ENCODE peak calls at places on chromosomes 16 and 17, in six cellular contexts. V, G, N, C, D and P are unnamed samples.
A peak's percentile ranks its signal among the peaks of the same experiment; 100 is the strongest.

GRCh38 chr17:21119247-21119944 is 7.4 kb upstream of the DHRS7B start:
- DNase-seq in V (peak; percentile 59), G (peak; percentile 69), N (no peak), C (peak; percentile 61), D (peak; percentile 69), P (no peak)

GRCh38 chr17:14331200-14331981 is 30.5 kb downstream of the HS3ST3B1 start:
- DNase-seq in V (no peak), G (no peak), N (no peak), C (no peak), D (no peak), P (no peak)

GRCh38 chr17:83194189-83194565 is 114.8 kb downstream of the METRNL start:
- DNase-seq in V (no peak), G (no peak), N (no peak), C (no peak), D (no peak), P (no peak)

GRCh38 chr16:87391324-87391949 is 699 bp upstream of the MAP1LC3B start:
- DNase-seq in V (no peak), G (peak; percentile 84), N (no peak), C (no peak), D (peak; percentile 62), P (no peak)

GRCh38 chr17:83179811-83180210 is 100.4 kb downstream of the METRNL start:
- DNase-seq in V (no peak), G (no peak), N (no peak), C (no peak), D (no peak), P (no peak)

GRCh38 chr17:38608648-38609047 is 2.9 kb upstream of the SRCIN1 start:
- DNase-seq in V (no peak), G (no peak), N (no peak), C (no peak), D (peak; percentile 94), P (no peak)

GRCh38 chr17:655618-656017 is 59.0 kb downstream of the VPS53 start:
- DNase-seq in V (no peak), G (no peak), N (no peak), C (no peak), D (no peak), P (no peak)

GRCh38 chr17:47686661-47687327 is 7.2 kb upstream of the TBKBP1 start:
- DNase-seq in V (no peak), G (no peak), N (no peak), C (peak; percentile 34), D (no peak), P (no peak)

GRCh38 chr17:74206332-74206818 is 2.9 kb downstream of the RPL38 start:
- DNase-seq in V (peak; percentile 59), G (no peak), N (no peak), C (no peak), D (no peak), P (no peak)

GRCh38 chr17:74185786-74186185 is 17.7 kb upstream of the RPL38 start:
- DNase-seq in V (no peak), G (no peak), N (no peak), C (no peak), D (no peak), P (no peak)

GRCh38 chr17:68424861-68425260 is 32.4 kb downstream of the WIPI1 start:
- DNase-seq in V (no peak), G (no peak), N (no peak), C (no peak), D (peak; percentile 89), P (no peak)

GRCh38 chr16:4288148-4288921 is 15.5 kb upstream of the TFAP4 start:
- DNase-seq in V (peak; percentile 75), G (peak; percentile 90), N (no peak), C (peak; percentile 82), D (peak; percentile 75), P (no peak)

GRCh38 chr17:58316260-58316960 is 12.2 kb downstream of the TSPOAP1 start:
- DNase-seq in V (no peak), G (peak; percentile 9), N (no peak), C (no peak), D (no peak), P (no peak)

GRCh38 chr17:72187544-72187943 is 66.7 kb downstream of the SOX9 start:
- DNase-seq in V (no peak), G (peak; percentile 79), N (no peak), C (peak; percentile 9), D (no peak), P (no peak)

GRCh38 chr16:86319871-86320270 is 190.5 kb upstream of the FOXF1 start:
- DNase-seq in V (no peak), G (no peak), N (no peak), C (peak; percentile 38), D (no peak), P (no peak)

GRCh38 chr17:31724026-31724425 is 135.0 kb downstream of the COPRS start:
- DNase-seq in V (peak; percentile 71), G (no peak), N (no peak), C (peak; percentile 75), D (no peak), P (no peak)

GRCh38 chr17:20243524-20243923 is 223.8 kb downstream of the LGALS9B start:
- DNase-seq in V (no peak), G (no peak), N (no peak), C (peak; percentile 37), D (no peak), P (no peak)

GRCh38 chr16:19980866-19981265 is 92.8 kb downstream of the GPR139 start:
- DNase-seq in V (peak; percentile 7), G (no peak), N (no peak), C (peak; percentile 3), D (no peak), P (no peak)

GRCh38 chr16:8644151-8644512 is 22.6 kb downstream of the METTL22 start:
- DNase-seq in V (no peak), G (no peak), N (no peak), C (no peak), D (no peak), P (no peak)

GRCh38 chr16:63361032-63361624 is 1324.9 kb upstream of the CDH8 start:
- DNase-seq in V (peak; percentile 33), G (no peak), N (peak; percentile 6), C (peak; percentile 66), D (peak; percentile 59), P (peak; percentile 23)

GRCh38 chr16:2244926-2245795 is 6.2 kb downstream of the ECI1 start:
- DNase-seq in V (no peak), G (no peak), N (no peak), C (no peak), D (no peak), P (no peak)

GRCh38 chr16:63787014-63787413 is 1334.8 kb downstream of the CDH11 start:
- DNase-seq in V (no peak), G (no peak), N (no peak), C (no peak), D (peak; percentile 5), P (no peak)

GRCh38 chr16:54165174-54165911 is 121.2 kb downstream of the IRX3 start:
- DNase-seq in V (no peak), G (no peak), N (no peak), C (no peak), D (peak; percentile 93), P (no peak)

GRCh38 chr16:15672514-15673167 is 22.6 kb downstream of the NDE1 start:
- DNase-seq in V (peak; percentile 99), G (peak; percentile 91), N (peak; percentile 75), C (peak; percentile 96), D (peak; percentile 96), P (peak; percentile 77)

GRCh38 chr17:79779088-79779529 is 1.2 kb downstream of the CBX2 start:
- DNase-seq in V (no peak), G (no peak), N (no peak), C (no peak), D (no peak), P (no peak)

GRCh38 chr17:78884148-78884870 is 18.7 kb downstream of the CEP295NL start:
- DNase-seq in V (no peak), G (peak; percentile 58), N (no peak), C (no peak), D (no peak), P (no peak)

GRCh38 chr17:79024901-79025737 is 1.1 kb downstream of the C1QTNF1 start:
- DNase-seq in V (no peak), G (peak; percentile 86), N (no peak), C (no peak), D (no peak), P (no peak)